ENCODE peak calls at places on chromosome 2, in six cellular contexts. K is uterus, A is testis, X is prostate gland, T is AG10803, N is HCT116. R is an unnamed sample.

GRCh38 chr2:86221066-86221684 is 21.9 kb downstream of the MRPL35 start:
- DNase-seq in A (peak), K (peak), N (peak), T (peak), X (no peak), R (no peak)

GRCh38 chr2:15287447-15288184 is 273.5 kb downstream of the NBAS start:
- DNase-seq in A (no peak), X (no peak), K (no peak), T (no peak), N (no peak), R (no peak)

GRCh38 chr2:82139979-82140611 is 1835.5 kb upstream of the LRRTM1 start:
- DNase-seq in A (no peak), X (peak), K (no peak), N (no peak), T (no peak), R (peak)

GRCh38 chr2:144088863-144089262 is 431.1 kb downstream of the ZEB2 start:
- DNase-seq in X (no peak), T (no peak), A (no peak), N (no peak), K (no peak), R (no peak)

GRCh38 chr2:121377676-121378075 is 92.7 kb upstream of the TFCP2L1 start:
- DNase-seq in T (peak), X (no peak), K (no peak), A (no peak), N (no peak), R (no peak)

GRCh38 chr2:8494151-8494550 is 187.7 kb upstream of the ID2 start:
- DNase-seq in T (no peak), A (no peak), X (no peak), K (no peak), N (no peak), R (no peak)

GRCh38 chr2:179636100-179636980 is 225.1 kb downstream of the ZNF385B start:
- DNase-seq in N (no peak), X (no peak), T (no peak), K (no peak), A (no peak), R (no peak)

GRCh38 chr2:181462032-181462431 is 4.8 kb downstream of the ITGA4 start:
- DNase-seq in K (no peak), N (no peak), A (no peak), X (no peak), T (no peak), R (no peak)

GRCh38 chr2:177897278-177897677 is 175.3 kb downstream of the PDE11A start:
- DNase-seq in X (no peak), A (no peak), K (no peak), T (no peak), N (no peak), R (no peak)

GRCh38 chr2:237432484-237433092 is 18.6 kb upstream of the COL6A3 start:
- DNase-seq in A (peak), T (peak), X (no peak), N (peak), K (no peak), R (no peak)

GRCh38 chr2:2942225-2942624 is 435.4 kb downstream of the EIPR1 start:
- DNase-seq in N (no peak), K (no peak), A (no peak), X (no peak), T (no peak), R (no peak)

GRCh38 chr2:12711339-12711738 is 5.4 kb upstream of the TRIB2 start:
- DNase-seq in A (no peak), T (no peak), X (no peak), K (no peak), N (no peak), R (no peak)

GRCh38 chr2:179338681-179339080 is 74.0 kb upstream of the SESTD1 start:
- DNase-seq in K (no peak), N (no peak), A (no peak), T (peak), X (no peak), R (no peak)

GRCh38 chr2:191391171-191391570 is 146.0 kb downstream of the MYO1B start:
- DNase-seq in X (no peak), A (no peak), T (no peak), N (no peak), K (no peak), R (no peak)

GRCh38 chr2:134206029-134206428 is 47.8 kb upstream of the MGAT5 start:
- DNase-seq in K (no peak), A (no peak), X (no peak), N (no peak), T (no peak), R (no peak)

GRCh38 chr2:120703330-120703994 is 32.2 kb upstream of the GLI2 start:
- DNase-seq in T (peak), N (peak), X (no peak), A (no peak), K (no peak), R (no peak)

GRCh38 chr2:81894451-81894990 is 1590.0 kb upstream of the LRRTM1 start:
- DNase-seq in A (no peak), K (no peak), T (no peak), X (no peak), N (no peak), R (peak)

GRCh38 chr2:96233880-96234316 is 25.3 kb upstream of the STARD7 start:
- DNase-seq in K (no peak), T (no peak), A (no peak), N (no peak), X (no peak), R (no peak)

GRCh38 chr2:204339212-204339715 is 206.0 kb upstream of the PARD3B start:
- DNase-seq in A (no peak), T (no peak), N (no peak), X (no peak), K (no peak), R (no peak)

GRCh38 chr2:241964133-241964532 is 94.6 kb downstream of the RTP5 start:
- DNase-seq in T (no peak), N (no peak), A (peak), K (no peak), X (no peak), R (no peak)

GRCh38 chr2:241967745-241968144 is 98.2 kb downstream of the RTP5 start:
- DNase-seq in X (no peak), T (no peak), A (no peak), K (no peak), N (no peak), R (no peak)

GRCh38 chr2:241967096-241967495 is 97.6 kb downstream of the RTP5 start:
- DNase-seq in T (no peak), X (no peak), N (no peak), A (no peak), K (no peak), R (no peak)

GRCh38 chr2:241966671-241967070 is 97.1 kb downstream of the RTP5 start:
- DNase-seq in X (no peak), A (no peak), T (no peak), K (no peak), N (no peak), R (no peak)

DNA sequence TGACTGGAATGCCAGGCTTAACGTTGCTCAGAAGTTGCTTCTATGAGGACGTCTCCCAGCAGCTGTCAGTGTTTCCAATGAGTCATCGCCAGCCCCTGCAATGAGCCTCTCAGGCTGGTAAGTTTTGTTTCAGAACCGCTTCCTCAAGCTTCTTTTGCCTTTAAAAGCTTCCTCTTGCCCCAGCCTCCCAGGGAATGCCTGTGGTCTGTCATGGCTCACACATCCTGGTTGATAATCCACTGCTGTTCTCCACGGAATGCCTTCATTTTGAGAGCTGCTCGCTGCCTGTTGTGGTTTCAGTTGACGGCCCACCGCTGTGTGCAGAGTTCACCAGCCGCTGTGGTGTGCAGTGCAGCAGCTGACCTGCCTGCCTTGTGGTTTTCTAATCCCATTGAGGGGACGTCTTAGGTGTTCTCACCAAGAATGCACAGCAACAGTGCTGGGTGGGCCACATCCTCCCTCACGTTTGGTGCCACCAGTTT is 96.4 kb downstream of the RTP5 start:
- DNase-seq in A (peak), N (peak), X (no peak), T (peak), K (peak), R (no peak)
- H3K4me3 ChIP-seq in A (no peak), N (peak), X (no peak), T (peak), K (no peak), R (no peak)

DNA sequence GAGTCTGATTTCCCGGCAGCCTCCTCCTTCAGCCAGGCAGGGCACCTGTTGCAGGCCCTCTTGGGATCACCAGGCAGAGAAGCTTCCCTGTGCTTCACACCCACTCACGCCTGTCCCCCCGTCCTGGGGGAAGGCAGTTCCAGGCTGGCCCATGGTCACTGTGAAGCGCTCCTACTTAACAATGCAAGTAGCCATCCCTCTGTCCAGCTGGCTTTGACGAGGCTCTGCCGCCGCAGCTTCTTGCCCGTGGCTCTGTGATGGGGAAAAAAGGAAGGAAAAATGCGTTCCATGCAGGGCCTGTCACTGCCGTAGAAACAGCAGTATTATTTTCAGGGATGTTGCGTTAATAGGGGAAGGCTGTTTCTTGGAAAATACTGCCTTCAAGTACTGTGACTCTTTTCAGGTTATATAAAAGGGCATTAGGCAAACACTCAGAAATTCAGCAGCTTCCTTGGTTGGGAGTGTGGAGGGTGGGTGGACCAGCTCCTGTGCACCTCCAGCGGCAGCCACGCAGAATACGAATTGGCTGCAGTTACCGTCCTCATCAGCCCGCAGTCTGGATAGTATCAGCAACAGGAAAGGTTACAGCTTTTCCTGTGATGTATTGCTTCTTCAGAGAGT is 232.3 kb downstream of the KLHL29 start:
- DNase-seq in K (peak), A (peak), X (peak), T (peak), N (no peak), R (no peak)
- TF ChIP-seq CTCF in K (peak), A (peak), X (peak), T (peak), N (no peak), R (no peak)

DNA sequence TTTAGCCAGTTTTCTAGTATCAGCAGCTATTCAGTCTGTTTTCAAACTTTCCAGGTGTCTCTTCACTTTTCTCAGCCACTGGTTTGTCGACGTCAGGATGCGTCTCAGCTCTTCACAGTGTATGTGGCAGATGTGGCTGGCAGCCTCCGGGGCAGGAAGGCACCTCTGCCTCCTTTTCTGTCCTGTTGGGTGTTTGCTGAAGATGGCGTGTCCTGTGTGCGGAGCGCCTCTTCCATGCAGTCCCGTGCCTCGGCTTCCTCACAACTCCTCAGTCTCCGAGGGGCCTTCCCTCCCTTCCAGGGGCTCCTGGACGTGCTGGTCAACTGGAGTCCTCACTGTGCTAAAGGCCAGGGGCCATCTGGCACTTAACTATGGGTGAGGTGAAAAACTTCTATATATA is 65.4 kb upstream of the PXDN start:
- DNase-seq in X (no peak), K (no peak), A (no peak), N (no peak), T (no peak), R (no peak)
- H3K4me3 ChIP-seq in X (no peak), K (no peak), A (no peak), N (no peak), T (no peak), R (no peak)

GRCh38 chr2:45938649-45939511 is 287.4 kb downstream of the PRKCE start:
- DNase-seq in X (peak), T (peak), K (peak), A (peak), N (peak), R (peak)
- TF ChIP-seq CTCF in X (no peak), T (no peak), K (no peak), A (no peak), N (no peak), R (peak)

DNA sequence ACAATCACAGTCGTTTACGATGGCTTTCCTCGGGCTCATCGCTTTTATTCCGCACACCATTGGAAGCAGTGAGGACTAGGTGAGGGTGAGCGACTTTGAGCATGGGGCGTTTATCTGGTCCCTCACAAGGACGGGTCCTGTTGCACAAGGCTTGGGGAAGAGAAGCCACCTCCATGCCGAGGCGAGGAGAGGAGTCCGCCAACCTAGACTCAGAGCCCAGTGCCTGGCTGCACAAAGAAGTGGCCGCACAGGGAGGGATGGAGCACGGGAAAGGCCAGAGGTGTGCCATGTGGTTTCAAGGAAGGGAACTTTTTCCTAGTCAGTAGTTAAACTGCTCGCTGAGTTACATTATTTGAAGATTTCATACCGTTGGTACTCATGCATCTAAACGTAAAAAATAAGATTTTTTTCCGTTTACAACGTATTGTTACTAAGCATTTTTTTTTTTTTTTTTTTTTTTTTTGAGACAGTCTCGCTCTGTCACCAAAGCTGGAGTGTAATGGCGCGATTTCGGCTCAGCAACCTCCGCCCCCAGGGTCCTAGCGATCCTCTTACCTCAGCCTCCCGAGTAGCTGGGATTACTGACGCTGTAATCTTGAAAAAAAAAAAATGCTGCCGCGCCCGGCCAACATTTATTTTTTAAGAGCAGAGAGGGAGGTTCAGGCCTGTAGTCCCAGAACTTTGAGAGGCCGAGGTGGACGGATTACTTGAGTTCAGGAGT is 868 bp upstream of the CYP27C1 start:
- DNase-seq in X (no peak), N (no peak), K (no peak), T (no peak), A (no peak), R (no peak)
- H3K4me3 ChIP-seq in X (no peak), N (no peak), K (no peak), T (peak), A (no peak), R (no peak)

GRCh38 chr2:43169091-43169936 is 57.1 kb downstream of the ZFP36L2 start:
- DNase-seq in T (no peak), X (peak), K (no peak), N (no peak), A (no peak), R (no peak)

GRCh38 chr2:43171789-43172188 is 54.6 kb downstream of the ZFP36L2 start:
- DNase-seq in T (peak), N (no peak), K (no peak), A (peak), X (peak), R (no peak)

GRCh38 chr2:43168016-43168369 is 58.4 kb downstream of the ZFP36L2 start:
- DNase-seq in T (no peak), N (no peak), A (no peak), K (no peak), X (no peak), R (no peak)

GRCh38 chr2:43170733-43171101 is 55.7 kb downstream of the ZFP36L2 start:
- DNase-seq in N (no peak), K (no peak), A (no peak), X (no peak), T (no peak), R (no peak)

DNA sequence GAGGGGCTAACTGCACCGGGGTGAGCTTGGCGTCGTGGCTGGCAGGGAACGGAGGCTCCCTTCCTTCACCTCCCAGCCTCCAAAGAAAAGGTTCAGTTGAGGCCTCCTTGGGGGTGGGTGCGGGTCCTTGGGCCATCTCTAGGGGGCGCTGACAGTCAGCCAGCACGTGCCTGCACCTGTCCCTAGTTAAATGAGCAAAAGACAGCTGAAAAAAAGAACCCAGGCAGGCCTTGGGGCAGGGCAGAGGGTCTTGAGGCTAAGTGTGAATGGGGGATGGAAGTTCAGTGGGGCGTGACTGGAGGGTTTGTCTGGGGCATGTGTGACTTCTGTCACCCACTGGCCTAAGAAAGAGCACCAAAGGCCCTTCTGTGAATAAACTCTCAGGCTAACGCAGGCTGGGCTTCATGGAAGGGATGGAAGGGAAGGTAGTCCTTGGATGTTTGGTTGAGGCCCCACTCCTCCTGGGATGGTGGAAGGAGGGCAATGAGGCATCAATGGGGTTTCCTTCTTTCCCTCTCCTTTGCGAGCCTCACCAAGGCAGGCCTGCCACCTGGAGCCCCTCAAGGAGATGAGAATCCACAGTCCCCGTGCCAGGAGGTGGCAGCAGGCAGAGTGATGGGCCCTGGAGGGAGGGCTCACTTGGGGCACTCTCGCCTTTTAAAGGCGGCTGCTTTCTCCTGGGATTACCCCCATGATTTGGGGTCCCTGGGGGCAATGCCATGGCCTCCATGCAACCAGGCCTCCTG is 56.2 kb downstream of the ZFP36L2 start:
- DNase-seq in X (no peak), A (no peak), N (no peak), T (no peak), K (no peak), R (no peak)
- TF ChIP-seq CTCF in X (peak), A (no peak), N (peak), T (peak), K (peak), R (no peak)

GRCh38 chr2:68362749-68363148 is 2.3 kb upstream of the PLEK start:
- DNase-seq in A (no peak), X (no peak), T (no peak), N (no peak), K (no peak), R (no peak)
- H3K4me3 ChIP-seq in A (no peak), X (no peak), T (no peak), N (no peak), K (no peak), R (no peak)

R was measured in LNCaP clone FGC.